ENCODE peak calls at places on chromosomes 5 and 9, in eight cellular contexts. T is head of caudate nucleus; N is HFF-Myc; X is activated T-cell treated with anti-CD3 and anti-CD28 coated beads, Interleukin-2, amount 50 U/mL, for 72 hours; Q is sciatic nerve; W is lower leg skin; I is B cell; G is stimulated activated CD8-positive, alpha-beta memory T cell treated with anti-CD3 and anti-CD28 coated beads, Interleukin-4, amount 100 ng/mL, for 4 hours. F is an unnamed sample.

GRCh38 chr5:177426566-177427210 is at the start of gene GRK6:
- DNase-seq in T (no peak), N (no peak), X (peak; percentile 78), Q (peak; percentile 75), W (peak; percentile 92), I (peak; percentile 65), G (no peak), F (peak; percentile 88)

GRCh38 chr5:57537831-57538230 is 55.2 kb upstream of the ACTBL2 start:
- DNase-seq in T (no peak), N (no peak), X (no peak), Q (no peak), W (no peak), I (no peak), G (no peak), F (no peak)

GRCh38 chr9:126860077-126860756 is at the start of gene ZBTB34:
- DNase-seq in T (peak; percentile 85), N (no peak), X (peak; percentile 86), Q (peak; percentile 80), W (peak; percentile 93), I (peak; percentile 74), G (peak; percentile 39), F (peak; percentile 87)

GRCh38 chr5:180799902-180800801 is 2.5 kb downstream of the MGAT1 start:
- DNase-seq in T (no peak), N (no peak), X (no peak), Q (no peak), W (no peak), I (no peak), G (no peak), F (no peak)

GRCh38 chr9:92564479-92564878 is 28.7 kb upstream of the ECM2 start:
- DNase-seq in T (no peak), N (no peak), X (no peak), Q (no peak), W (no peak), I (no peak), G (no peak), F (no peak)

GRCh38 chr9:90815183-90815943 is 13.7 kb downstream of the SYK start:
- DNase-seq in T (no peak), N (no peak), X (no peak), Q (peak; percentile 74), W (no peak), I (peak; percentile 79), G (no peak), F (peak; percentile 89)

GRCh38 chr9:82404484-82405280 is 416.1 kb downstream of the SPATA31D1 start:
- DNase-seq in T (no peak), N (no peak), X (no peak), Q (no peak), W (no peak), I (no peak), G (no peak), F (no peak)

GRCh38 chr9:113502427-113503008 is 39.0 kb downstream of the RGS3 start:
- DNase-seq in T (no peak), N (no peak), X (no peak), Q (no peak), W (no peak), I (peak; percentile 35), G (no peak), F (no peak)

GRCh38 chr5:168282120-168282519 is 9.3 kb upstream of the WWC1 start:
- DNase-seq in T (no peak), N (peak; percentile 47), X (no peak), Q (no peak), W (no peak), I (no peak), G (no peak), F (no peak)

GRCh38 chr9:87577746-87578145 is 80.1 kb downstream of the DAPK1 start:
- DNase-seq in T (no peak), N (no peak), X (no peak), Q (no peak), W (no peak), I (no peak), G (no peak), F (no peak)

GRCh38 chr9:101462558-101462957 is 27.0 kb upstream of the ALDOB start:
- DNase-seq in T (no peak), N (no peak), X (no peak), Q (no peak), W (no peak), I (no peak), G (no peak), F (no peak)

GRCh38 chr9:69249337-69249736 is 75.3 kb downstream of the TJP2 start:
- DNase-seq in T (no peak), N (peak; percentile 7), X (no peak), Q (no peak), W (no peak), I (no peak), G (no peak), F (peak; percentile 25)

GRCh38 chr9:127205952-127206351 is 58.6 kb upstream of the GARNL3 start:
- DNase-seq in T (no peak), N (no peak), X (no peak), Q (peak; percentile 39), W (no peak), I (no peak), G (no peak), F (no peak)

GRCh38 chr9:128104171-128104618 is 23.3 kb downstream of the PTGES2 start:
- DNase-seq in T (no peak), N (no peak), X (no peak), Q (peak; percentile 47), W (no peak), I (no peak), G (no peak), F (no peak)

GRCh38 chr5:66417681-66418248 is 178.4 kb upstream of the MAST4 start:
- DNase-seq in T (no peak), N (no peak), X (no peak), Q (no peak), W (no peak), I (no peak), G (no peak), F (no peak)

GRCh38 chr5:143132739-143133138 is 270.7 kb downstream of the NR3C1 start:
- DNase-seq in T (no peak), N (no peak), X (no peak), Q (no peak), W (no peak), I (no peak), G (no peak), F (no peak)

GRCh38 chr5:116068028-116068632 is 16.7 kb upstream of the COMMD10 start:
- DNase-seq in T (no peak), N (peak; percentile 33), X (peak; percentile 27), Q (no peak), W (no peak), I (peak; percentile 47), G (no peak), F (peak; percentile 91)

GRCh38 chr5:65022932-65023331 is 254.2 kb downstream of the CWC27 start:
- DNase-seq in T (no peak), N (no peak), X (no peak), Q (no peak), W (no peak), I (no peak), G (no peak), F (no peak)

GRCh38 chr9:92897323-92897722 is 19.5 kb upstream of the ZNF484 start:
- DNase-seq in T (no peak), N (no peak), X (no peak), Q (no peak), W (no peak), I (no peak), G (no peak), F (no peak)

GRCh38 chr5:112724901-112725300 is 12.8 kb upstream of the APC start:
- DNase-seq in T (no peak), N (no peak), X (no peak), Q (no peak), W (no peak), I (no peak), G (no peak), F (no peak)

GRCh38 chr9:89759563-89759962 is 154.8 kb downstream of the GADD45G start:
- DNase-seq in T (no peak), N (no peak), X (no peak), Q (no peak), W (no peak), I (no peak), G (no peak), F (no peak)

GRCh38 chr5:59640411-59640810 is 253.1 kb downstream of the PDE4D start:
- DNase-seq in T (no peak), N (no peak), X (no peak), Q (no peak), W (no peak), I (no peak), G (no peak), F (no peak)

GRCh38 chr9:135303865-135304499 is 175.6 kb upstream of the PPP1R26 start:
- DNase-seq in T (no peak), N (no peak), X (no peak), Q (no peak), W (peak; percentile 7), I (no peak), G (no peak), F (no peak)